ENCODE peak calls at places on chromosomes 6 and 20, in eight cellular contexts. K is lower lobe of right lung, O is heart right ventricle, F is adrenal gland, S is lung, V is sigmoid colon, E is ovary, T is keratinocyte. U is an unnamed sample.

GRCh38 chr20:23442436-23442835 is 3.0 kb downstream of the CSTL1 start:
- DNase-seq in K (no peak), O (no peak), F (no peak), S (no peak), V (no peak), E (no peak), T (no peak), U (no peak)

GRCh38 chr6:133802861-133803260 is 86.1 kb upstream of the TCF21 start:
- DNase-seq in K (no peak), O (no peak), F (no peak), S (no peak), V (no peak), E (no peak), T (no peak), U (no peak)

GRCh38 chr6:115272311-115272710 is 788.4 kb downstream of the FRK start:
- DNase-seq in K (no peak), O (no peak), F (no peak), S (no peak), V (no peak), E (no peak), T (no peak), U (no peak)

GRCh38 chr20:59222982-59223610 is 59.5 kb downstream of the ZNF831 start:
- DNase-seq in K (no peak), O (no peak), F (no peak), S (no peak), V (no peak), E (no peak), T (no peak), U (no peak)

GRCh38 chr6:22145294-22145693 is 151.5 kb downstream of the PRL start:
- DNase-seq in K (no peak), O (no peak), F (no peak), S (no peak), V (no peak), E (no peak), T (no peak), U (no peak)

GRCh38 chr20:43940518-43941225 is 26.0 kb downstream of the TOX2 start:
- DNase-seq in K (no peak), O (no peak), F (no peak), S (no peak), V (no peak), E (no peak), T (no peak), U (no peak)

GRCh38 chr6:25898289-25898977 is 24.4 kb upstream of the SLC17A3 start:
- DNase-seq in K (no peak), O (no peak), F (no peak), S (no peak), V (no peak), E (no peak), T (no peak), U (no peak)

GRCh38 chr20:39264506-39265172 is 302.5 kb downstream of the DHX35 start:
- DNase-seq in K (no peak), O (peak; percentile 50), F (peak; percentile 83), S (peak; percentile 56), V (peak; percentile 82), E (no peak), T (peak; percentile 64), U (peak; percentile 39)

GRCh38 chr20:45034436-45034835 is 66.5 kb downstream of the KCNS1 start:
- DNase-seq in K (no peak), O (no peak), F (no peak), S (no peak), V (no peak), E (no peak), T (no peak), U (no peak)

GRCh38 chr6:116144590-116144989 is 18.7 kb upstream of the COL10A1 start:
- DNase-seq in K (no peak), O (no peak), F (no peak), S (no peak), V (no peak), E (no peak), T (no peak), U (no peak)

GRCh38 chr6:16739329-16739801 is 21.9 kb downstream of the ATXN1 start:
- DNase-seq in K (no peak), O (no peak), F (no peak), S (no peak), V (peak; percentile 74), E (no peak), T (peak; percentile 97), U (no peak)
- TF ChIP-seq CTCF in K (no peak), O (no peak), F (no peak), S (no peak), V (peak; percentile 17), E (no peak), T (peak; percentile 60), U (no peak)

GRCh38 chr6:167296293-167296690 is 5.2 kb downstream of the UNC93A start:
- DNase-seq in K (no peak), O (no peak), F (no peak), S (no peak), V (no peak), E (no peak), T (no peak), U (no peak)
- H3K9me3 ChIP-seq in K (no peaks in the 10 kb centered on the region), O (no peaks in the 10 kb centered on the region), F (no peaks in the 10 kb centered on the region), S (no peaks in the 10 kb centered on the region), V (no peaks in the 10 kb centered on the region), E (no peaks in the 10 kb centered on the region), T (no peaks in the 10 kb centered on the region), U (no peaks in the 10 kb centered on the region)

DNA sequence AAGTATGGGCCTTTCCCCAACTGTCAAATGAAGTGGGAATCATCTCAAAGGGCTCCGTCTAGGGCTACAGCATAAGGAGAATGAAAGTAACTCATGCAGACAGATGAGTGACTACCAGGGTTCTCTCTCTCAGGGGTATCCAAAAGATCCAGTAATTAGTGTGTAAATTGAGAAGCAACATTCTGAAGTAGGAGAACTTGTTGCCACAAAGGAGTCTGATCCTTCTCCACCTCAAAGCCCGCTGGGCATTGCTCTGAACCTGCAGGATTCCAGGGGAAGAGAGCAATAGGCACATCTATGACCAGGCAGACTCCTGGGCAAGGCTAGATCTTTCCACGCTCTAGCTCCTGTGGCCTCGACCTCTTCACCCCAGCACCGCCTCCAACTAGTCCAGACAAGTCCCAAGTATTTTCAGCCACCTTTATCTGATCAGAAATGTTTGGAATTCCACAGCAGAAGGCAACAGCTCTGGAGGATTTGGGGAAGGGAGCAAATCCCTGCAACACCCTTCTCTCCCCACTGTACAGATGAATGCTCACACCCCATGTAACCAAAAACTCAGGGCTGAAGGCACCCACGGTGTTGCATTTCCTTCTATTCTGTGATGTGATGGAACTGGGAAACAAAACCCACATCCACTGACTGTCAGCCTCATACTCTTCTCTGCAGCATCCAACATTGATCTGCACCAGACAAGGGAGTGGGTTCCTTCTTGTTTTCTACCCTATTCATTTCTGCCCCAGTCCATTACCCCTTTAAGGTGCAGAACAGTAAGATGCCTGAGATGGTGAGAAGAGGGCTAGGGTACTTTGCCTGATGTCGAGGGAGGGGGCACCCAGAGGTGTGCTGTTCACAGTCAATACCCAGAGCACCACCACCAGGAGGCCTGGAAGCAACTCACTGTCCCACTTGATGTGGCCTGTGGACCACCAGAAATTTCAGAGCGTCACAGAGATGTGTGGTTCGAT is 41.0 kb downstream of the COX4I2 start:
- DNase-seq in K (no peak), O (no peak), F (peak; percentile 72), S (no peak), V (no peak), E (peak; percentile 66), T (no peak), U (no peak)
- TF ChIP-seq CTCF in K (no peak), O (no peak), F (no peak), S (no peak), V (no peak), E (no peak), T (peak; percentile 6), U (no peak)

GRCh38 chr6:168385380-168385779 is 55.6 kb upstream of the SMOC2 start:
- DNase-seq in K (no peak), O (no peak), F (no peak), S (no peak), V (no peak), E (no peak), T (no peak), U (no peak)

GRCh38 chr6:168385858-168386735 is 54.9 kb upstream of the SMOC2 start:
- DNase-seq in K (no peak), O (no peak), F (no peak), S (no peak), V (peak; percentile 55), E (no peak), T (no peak), U (no peak)

GRCh38 chr6:168383062-168383854 is 57.7 kb upstream of the SMOC2 start:
- DNase-seq in K (no peak), O (no peak), F (no peak), S (no peak), V (no peak), E (no peak), T (no peak), U (no peak)

GRCh38 chr6:168381726-168382458 is 59.1 kb upstream of the SMOC2 start:
- DNase-seq in K (no peak), O (no peak), F (no peak), S (no peak), V (peak; percentile 46), E (no peak), T (no peak), U (no peak)

GRCh38 chr6:168384045-168385038 is 56.6 kb upstream of the SMOC2 start:
- DNase-seq in K (no peak), O (no peak), F (no peak), S (no peak), V (peak; percentile 61), E (no peak), T (no peak), U (no peak)
- H3K9me3 ChIP-seq in K (no peaks in the 10 kb centered on the region), O (no peaks in the 10 kb centered on the region), F (no peaks in the 10 kb centered on the region), S (no peaks in the 10 kb centered on the region), V (no peaks in the 10 kb centered on the region), E (no peaks in the 10 kb centered on the region), T (peaks cover 10% of the 10 kb centered on the region), U (no peaks in the 10 kb centered on the region)

DNA sequence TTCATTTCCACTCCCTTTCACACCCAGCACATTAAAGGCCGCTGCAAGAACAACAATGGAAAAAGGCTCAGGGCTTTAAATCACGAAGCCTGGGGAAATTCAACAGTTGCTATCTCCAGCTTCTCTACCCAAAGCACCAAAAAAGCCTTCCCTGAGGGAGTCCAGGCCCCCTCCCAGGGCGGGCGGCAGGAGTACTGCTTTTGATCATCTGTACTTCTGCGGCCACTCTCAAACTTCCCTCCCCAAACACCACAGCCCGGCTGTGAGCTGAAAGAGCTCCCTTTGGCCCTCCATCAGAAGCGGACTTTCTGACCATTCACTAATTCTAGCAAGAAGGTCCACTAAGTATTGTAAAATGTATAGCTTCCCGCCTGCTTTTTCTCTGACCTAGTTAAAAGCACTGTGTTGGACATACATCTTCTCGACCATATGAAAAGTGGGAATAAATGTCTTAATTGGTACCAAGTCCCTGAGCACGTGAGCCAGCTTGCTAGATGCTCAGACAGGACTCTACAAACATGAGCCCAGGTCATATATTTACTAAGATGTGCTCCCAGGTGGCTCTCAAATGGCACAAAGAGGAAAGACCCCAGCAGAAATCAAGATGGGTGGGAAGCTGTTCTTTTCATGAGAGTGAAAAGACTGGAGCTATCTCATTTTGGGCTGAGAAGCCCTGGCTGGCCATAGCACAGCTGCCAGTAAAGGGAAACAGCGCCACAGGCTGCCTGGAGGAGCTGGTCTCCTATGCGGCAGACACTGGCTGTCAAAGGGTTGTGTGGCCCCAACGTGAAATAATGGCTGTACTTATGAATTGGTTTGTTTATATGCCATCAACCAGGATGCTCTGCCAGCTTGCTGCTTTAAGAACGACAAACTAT is 58.6 kb downstream of the GFOD1 start:
- DNase-seq in K (no peak), O (no peak), F (no peak), S (no peak), V (no peak), E (no peak), T (no peak), U (no peak)
- TF ChIP-seq CTCF in K (peak; percentile 3), O (no peak), F (no peak), S (no peak), V (no peak), E (no peak), T (peak; percentile 19), U (no peak)